ENCODE peak calls at places on chromosomes 13 and 19, in eight cellular contexts. A is hepatocyte, F is IMR-90, Y is H9, O is neural progenitor cell, T is PC-3, S is astrocyte, M is fibroblast of lung. E is an unnamed sample.

GRCh38 chr13:24925318-24926231 is 161.6 kb downstream of the RNF17 start:
- DNase-seq in T (no peak), M (no peak), A (no peak), F (no peak), S (no peak), O (no peak), Y (no peak), E (no peak)

GRCh38 chr19:56689198-56689597 is 17.6 kb upstream of the ZNF835 start:
- DNase-seq in O (no peak), F (no peak), A (no peak), T (peak), M (no peak), Y (no peak), S (no peak), E (no peak)

GRCh38 chr13:109764474-109765292 is 21.7 kb downstream of the IRS2 start:
- DNase-seq in O (peak), Y (no peak), T (no peak), A (no peak), M (peak), F (peak), S (peak), E (peak)

GRCh38 chr13:52195052-52195837 is 35.8 kb upstream of the NEK3 start:
- DNase-seq in T (peak), M (peak), S (peak), A (peak), F (peak), Y (peak), O (peak), E (peak)

GRCh38 chr19:47296036-47296435 is 13.6 kb upstream of the C5AR1 start:
- DNase-seq in S (peak), M (peak), A (peak), F (peak), O (peak), T (peak), Y (peak), E (peak)

GRCh38 chr19:29325241-29325975 is 112.5 kb upstream of the UQCRFS1 start:
- DNase-seq in T (no peak), S (no peak), O (no peak), M (no peak), A (no peak), Y (no peak), F (no peak), E (no peak)

GRCh38 chr13:110816500-110816899 is 98.4 kb downstream of the ANKRD10 start:
- DNase-seq in M (no peak), T (no peak), O (no peak), Y (no peak), F (no peak), A (no peak), S (no peak), E (no peak)

GRCh38 chr13:51861728-51862300 is at the start of gene CCDC70:
- DNase-seq in A (no peak), T (peak), Y (no peak), M (peak), F (peak), O (no peak), S (peak), E (peak)

GRCh38 chr19:39402417-39403297 is 4.0 kb upstream of the ZFP36 start:
- DNase-seq in M (peak), A (peak), T (peak), O (peak), S (peak), F (peak), Y (peak), E (peak)

GRCh38 chr19:10712754-10713153 is 5.1 kb upstream of the DNM2 start:
- DNase-seq in T (no peak), O (no peak), Y (no peak), F (no peak), S (no peak), A (no peak), M (no peak), E (no peak)

GRCh38 chr13:113275387-113275786 is 21.7 kb upstream of the LAMP1 start:
- DNase-seq in O (peak), A (peak), M (peak), T (peak), Y (peak), S (peak), F (peak), E (peak)

GRCh38 chr19:29645911-29646310 is 19.4 kb upstream of the PLEKHF1 start:
- DNase-seq in T (peak), S (peak), M (peak), A (no peak), Y (no peak), O (no peak), F (peak), E (peak)

GRCh38 chr13:77239312-77239711 is 87.6 kb downstream of the MYCBP2 start:
- DNase-seq in S (peak), T (peak), M (peak), A (no peak), O (no peak), F (peak), Y (no peak), E (no peak)

GRCh38 chr13:23470706-23471610 is 37.5 kb upstream of the SACS start:
- DNase-seq in F (no peak), T (peak), Y (no peak), S (no peak), M (no peak), O (peak), A (no peak), E (no peak)

GRCh38 chr13:32454886-32455593 is 27.1 kb upstream of the N4BP2L1 start:
- DNase-seq in A (no peak), S (no peak), F (no peak), Y (no peak), M (no peak), O (no peak), T (no peak), E (no peak)

GRCh38 chr13:77331421-77331820 is 4.5 kb upstream of the MYCBP2 start:
- DNase-seq in M (no peak), S (no peak), Y (no peak), A (no peak), F (no peak), O (no peak), T (no peak), E (no peak)

GRCh38 chr19:11984986-11985385 is 20.1 kb downstream of the ZNF763 start:
- DNase-seq in O (peak), F (no peak), M (no peak), A (no peak), Y (peak), S (no peak), T (no peak), E (no peak)

GRCh38 chr13:25847635-25848616 is 203.9 kb downstream of the SHISA2 start:
- DNase-seq in A (no peak), Y (no peak), T (no peak), O (no peak), M (peak), S (no peak), F (no peak), E (no peak)

GRCh38 chr13:27449081-27449603 is 1.2 kb downstream of the MTIF3 start:
- DNase-seq in F (no peak), O (no peak), M (no peak), S (no peak), Y (no peak), T (peak), A (no peak), E (no peak)

GRCh38 chr13:23292596-23292995 is 111.8 kb downstream of the SGCG start:
- DNase-seq in T (no peak), O (no peak), F (no peak), M (peak), S (no peak), A (no peak), Y (no peak), E (peak)

GRCh38 chr19:52592301-52592700 is 22.2 kb downstream of the ZNF701 start:
- DNase-seq in S (no peak), O (no peak), A (no peak), Y (no peak), F (no peak), T (no peak), M (no peak), E (peak)

GRCh38 chr19:33809960-33810359 is 13.3 kb downstream of the KCTD15 start:
- DNase-seq in T (no peak), O (no peak), S (no peak), A (no peak), M (no peak), F (peak), Y (no peak), E (peak)

GRCh38 chr13:36157475-36157874 is 26.3 kb upstream of the DCLK1 start:
- DNase-seq in T (no peak), Y (no peak), O (no peak), F (no peak), M (no peak), S (no peak), A (no peak), E (no peak)

GRCh38 chr19:51258165-51258564 is 7.3 kb downstream of the SIGLECL1 start:
- DNase-seq in F (no peak), S (no peak), M (no peak), A (no peak), O (no peak), Y (no peak), T (no peak), E (no peak)

GRCh38 chr13:75724742-75725504 is 88.8 kb downstream of the LMO7 start:
- DNase-seq in S (no peak), T (peak), A (no peak), F (no peak), Y (no peak), O (no peak), M (no peak), E (no peak)

GRCh38 chr13:52738719-52739467 is 727 bp downstream of the CNMD start:
- DNase-seq in M (no peak), O (peak), T (no peak), Y (peak), A (peak), S (no peak), F (no peak), E (peak)

GRCh38 chr13:20127563-20128458 is 33.0 kb downstream of the GJA3 start:
- DNase-seq in S (peak), Y (peak), O (peak), M (peak), T (peak), F (peak), A (peak), E (peak)

GRCh38 chr13:50358715-50359367 is 343.6 kb downstream of the KCNRG start:
- DNase-seq in M (no peak), T (no peak), Y (no peak), F (no peak), A (no peak), S (no peak), O (no peak), E (no peak)
- H3K4me2 ChIP-seq in M (no peak), T (no peak), Y (no peak), F (no peak), A (no peak), S (no peak), O (no peak), E (no peak)

GRCh38 chr13:34230271-34230670 is 412.3 kb downstream of the RFC3 start:
- DNase-seq in A (no peak), Y (no peak), T (no peak), M (no peak), F (no peak), S (no peak), O (no peak), E (no peak)

GRCh38 chr13:34223984-34224383 is 406.0 kb downstream of the RFC3 start:
- DNase-seq in M (peak), O (no peak), F (peak), Y (no peak), S (no peak), T (peak), A (no peak), E (peak)

GRCh38 chr13:34224877-34225276 is 406.9 kb downstream of the RFC3 start:
- DNase-seq in A (peak), Y (no peak), F (no peak), M (peak), T (no peak), O (no peak), S (peak), E (no peak)
- H3K4me2 ChIP-seq in A (no peak), Y (no peak), F (no peak), M (no peak), T (no peak), O (no peak), S (no peak), E (no peak)

GRCh38 chr13:33644607-33645543 is 173.1 kb upstream of the RFC3 start:
- DNase-seq in A (no peak), T (peak), S (no peak), Y (no peak), O (no peak), F (peak), M (peak), E (peak)
- H3K4me2 ChIP-seq in A (no peak), T (no peak), S (no peak), Y (no peak), O (no peak), F (no peak), M (no peak), E (no peak)

GRCh38 chr13:82766732-82767321 is 1115.4 kb downstream of the SLITRK1 start:
- DNase-seq in T (no peak), F (no peak), M (no peak), Y (no peak), A (no peak), O (no peak), S (no peak), E (no peak)
- H3K4me2 ChIP-seq in T (no peak), F (no peak), M (no peak), Y (no peak), A (no peak), O (no peak), S (no peak), E (no peak)

E was measured in GM23248.